ENCODE peak calls at places on chromosome 22, in four cellular contexts. One of them, this sample, is unnamed.

GRCh38 chr22:47602732-47603131 is 840.3 kb downstream of the TBC1D22A start:
- DNase-seq in AG04450: no peak
- DNase-seq in posterior cingulate gyrus: no peak
- DNase-seq in stimulated activated CD8-positive, alpha-beta memory T cell treated with anti-CD3 and anti-CD28 coated beads, Interleukin-4, amount 100 ng/mL, for 1 hour: no peak
- DNase-seq in this sample: no peak

GRCh38 chr22:22111267-22111751 is 128.7 kb upstream of the TOP3B start:
- DNase-seq in AG04450: peak
- DNase-seq in posterior cingulate gyrus: no peak
- DNase-seq in stimulated activated CD8-positive, alpha-beta memory T cell treated with anti-CD3 and anti-CD28 coated beads, Interleukin-4, amount 100 ng/mL, for 1 hour: no peak
- DNase-seq in this sample: peak

GRCh38 chr22:16914006-16914405 is 88.8 kb upstream of the XKR3 start:
- DNase-seq in AG04450: no peak
- DNase-seq in posterior cingulate gyrus: no peak
- DNase-seq in stimulated activated CD8-positive, alpha-beta memory T cell treated with anti-CD3 and anti-CD28 coated beads, Interleukin-4, amount 100 ng/mL, for 1 hour: no peak
- DNase-seq in this sample: no peak

GRCh38 chr22:23403152-23403719 is 176.9 kb downstream of the IGLL1 start:
- DNase-seq in AG04450: no peak
- DNase-seq in posterior cingulate gyrus: no peak
- DNase-seq in stimulated activated CD8-positive, alpha-beta memory T cell treated with anti-CD3 and anti-CD28 coated beads, Interleukin-4, amount 100 ng/mL, for 1 hour: no peak
- DNase-seq in this sample: no peak

GRCh38 chr22:49659924-49660315 is 167.8 kb downstream of the BRD1 start:
- DNase-seq in AG04450: no peak
- DNase-seq in posterior cingulate gyrus: no peak
- DNase-seq in stimulated activated CD8-positive, alpha-beta memory T cell treated with anti-CD3 and anti-CD28 coated beads, Interleukin-4, amount 100 ng/mL, for 1 hour: no peak
- DNase-seq in this sample: no peak

GRCh38 chr22:38861170-38861874 is 10.7 kb downstream of the CBX6 start:
- DNase-seq in AG04450: no peak
- DNase-seq in posterior cingulate gyrus: no peak
- DNase-seq in stimulated activated CD8-positive, alpha-beta memory T cell treated with anti-CD3 and anti-CD28 coated beads, Interleukin-4, amount 100 ng/mL, for 1 hour: no peak
- DNase-seq in this sample: no peak

GRCh38 chr22:34129691-34130486 is 209.6 kb upstream of the LARGE1 start:
- DNase-seq in AG04450: no peak
- DNase-seq in posterior cingulate gyrus: no peak
- DNase-seq in stimulated activated CD8-positive, alpha-beta memory T cell treated with anti-CD3 and anti-CD28 coated beads, Interleukin-4, amount 100 ng/mL, for 1 hour: no peak
- DNase-seq in this sample: no peak

GRCh38 chr22:25403752-25404471 is 160.6 kb upstream of the GRK3 start:
- DNase-seq in AG04450: no peak
- DNase-seq in posterior cingulate gyrus: no peak
- DNase-seq in stimulated activated CD8-positive, alpha-beta memory T cell treated with anti-CD3 and anti-CD28 coated beads, Interleukin-4, amount 100 ng/mL, for 1 hour: no peak
- DNase-seq in this sample: no peak

GRCh38 chr22:39995346-39996252 is 845 bp downstream of the FAM83F start:
- DNase-seq in AG04450: no peak
- DNase-seq in posterior cingulate gyrus: no peak
- DNase-seq in stimulated activated CD8-positive, alpha-beta memory T cell treated with anti-CD3 and anti-CD28 coated beads, Interleukin-4, amount 100 ng/mL, for 1 hour: no peak
- DNase-seq in this sample: no peak

GRCh38 chr22:40326905-40327735 is 19.2 kb upstream of the ADSL start:
- DNase-seq in AG04450: peak
- DNase-seq in posterior cingulate gyrus: no peak
- DNase-seq in stimulated activated CD8-positive, alpha-beta memory T cell treated with anti-CD3 and anti-CD28 coated beads, Interleukin-4, amount 100 ng/mL, for 1 hour: no peak
- DNase-seq in this sample: no peak

GRCh38 chr22:40487663-40488249 is 117.4 kb downstream of the SGSM3 start:
- DNase-seq in AG04450: no peak
- DNase-seq in posterior cingulate gyrus: no peak
- DNase-seq in stimulated activated CD8-positive, alpha-beta memory T cell treated with anti-CD3 and anti-CD28 coated beads, Interleukin-4, amount 100 ng/mL, for 1 hour: no peak
- DNase-seq in this sample: no peak

GRCh38 chr22:19455585-19456370 is 8.3 kb upstream of the C22orf39 start:
- DNase-seq in AG04450: no peak
- DNase-seq in posterior cingulate gyrus: no peak
- DNase-seq in stimulated activated CD8-positive, alpha-beta memory T cell treated with anti-CD3 and anti-CD28 coated beads, Interleukin-4, amount 100 ng/mL, for 1 hour: no peak
- DNase-seq in this sample: no peak

GRCh38 chr22:24435861-24436351 is 8.5 kb downstream of the ADORA2A start:
- DNase-seq in AG04450: no peak
- DNase-seq in posterior cingulate gyrus: no peak
- DNase-seq in stimulated activated CD8-positive, alpha-beta memory T cell treated with anti-CD3 and anti-CD28 coated beads, Interleukin-4, amount 100 ng/mL, for 1 hour: no peak
- DNase-seq in this sample: no peak

GRCh38 chr22:23832226-23833016 is 6.4 kb downstream of the DERL3 start:
- DNase-seq in AG04450: no peak
- DNase-seq in posterior cingulate gyrus: no peak
- DNase-seq in stimulated activated CD8-positive, alpha-beta memory T cell treated with anti-CD3 and anti-CD28 coated beads, Interleukin-4, amount 100 ng/mL, for 1 hour: no peak
- DNase-seq in this sample: no peak

GRCh38 chr22:30251661-30252226 is 5.2 kb upstream of the LIF start:
- DNase-seq in AG04450: no peak
- DNase-seq in posterior cingulate gyrus: no peak
- DNase-seq in stimulated activated CD8-positive, alpha-beta memory T cell treated with anti-CD3 and anti-CD28 coated beads, Interleukin-4, amount 100 ng/mL, for 1 hour: no peak
- DNase-seq in this sample: no peak

GRCh38 chr22:29702931-29703594 is 16.7 kb upstream of the CABP7 start:
- DNase-seq in AG04450: no peak
- DNase-seq in posterior cingulate gyrus: peak
- DNase-seq in stimulated activated CD8-positive, alpha-beta memory T cell treated with anti-CD3 and anti-CD28 coated beads, Interleukin-4, amount 100 ng/mL, for 1 hour: no peak
- DNase-seq in this sample: no peak

GRCh38 chr22:21642584-21643448 is 714 bp downstream of the SDF2L1 start:
- DNase-seq in AG04450: no peak
- DNase-seq in posterior cingulate gyrus: peak
- DNase-seq in stimulated activated CD8-positive, alpha-beta memory T cell treated with anti-CD3 and anti-CD28 coated beads, Interleukin-4, amount 100 ng/mL, for 1 hour: no peak
- DNase-seq in this sample: no peak

GRCh38 chr22:46073683-46074504 is 76.4 kb upstream of the PPARA start:
- DNase-seq in AG04450: no peak
- DNase-seq in posterior cingulate gyrus: peak
- DNase-seq in stimulated activated CD8-positive, alpha-beta memory T cell treated with anti-CD3 and anti-CD28 coated beads, Interleukin-4, amount 100 ng/mL, for 1 hour: no peak
- DNase-seq in this sample: no peak

GRCh38 chr22:26460202-26460601 is 23.4 kb downstream of the HPS4 start:
- DNase-seq in AG04450: no peak
- DNase-seq in posterior cingulate gyrus: no peak
- DNase-seq in stimulated activated CD8-positive, alpha-beta memory T cell treated with anti-CD3 and anti-CD28 coated beads, Interleukin-4, amount 100 ng/mL, for 1 hour: no peak
- DNase-seq in this sample: no peak

GRCh38 chr22:41699264-41700104 is at the start of gene MEI1:
- DNase-seq in AG04450: peak
- DNase-seq in posterior cingulate gyrus: peak
- DNase-seq in stimulated activated CD8-positive, alpha-beta memory T cell treated with anti-CD3 and anti-CD28 coated beads, Interleukin-4, amount 100 ng/mL, for 1 hour: peak
- DNase-seq in this sample: no peak

GRCh38 chr22:29096736-29097669 is 24.2 kb downstream of the KREMEN1 start:
- DNase-seq in AG04450: no peak
- DNase-seq in posterior cingulate gyrus: no peak
- DNase-seq in stimulated activated CD8-positive, alpha-beta memory T cell treated with anti-CD3 and anti-CD28 coated beads, Interleukin-4, amount 100 ng/mL, for 1 hour: no peak
- DNase-seq in this sample: no peak

GRCh38 chr22:24392218-24392931 is 35.0 kb upstream of the ADORA2A start:
- DNase-seq in AG04450: no peak
- DNase-seq in posterior cingulate gyrus: no peak
- DNase-seq in stimulated activated CD8-positive, alpha-beta memory T cell treated with anti-CD3 and anti-CD28 coated beads, Interleukin-4, amount 100 ng/mL, for 1 hour: no peak
- DNase-seq in this sample: no peak

GRCh38 chr22:29567338-29567737 is 13.6 kb downstream of the NIPSNAP1 start:
- DNase-seq in AG04450: no peak
- DNase-seq in posterior cingulate gyrus: no peak
- DNase-seq in stimulated activated CD8-positive, alpha-beta memory T cell treated with anti-CD3 and anti-CD28 coated beads, Interleukin-4, amount 100 ng/mL, for 1 hour: no peak
- DNase-seq in this sample: no peak

GRCh38 chr22:35657571-35658312 is 9.5 kb downstream of the APOL6 start:
- DNase-seq in AG04450: no peak
- DNase-seq in posterior cingulate gyrus: no peak
- DNase-seq in stimulated activated CD8-positive, alpha-beta memory T cell treated with anti-CD3 and anti-CD28 coated beads, Interleukin-4, amount 100 ng/mL, for 1 hour: no peak
- DNase-seq in this sample: no peak

GRCh38 chr22:46061431-46062231 is 84.7 kb upstream of the WNT7B start:
- DNase-seq in AG04450: no peak
- DNase-seq in posterior cingulate gyrus: peak
- DNase-seq in stimulated activated CD8-positive, alpha-beta memory T cell treated with anti-CD3 and anti-CD28 coated beads, Interleukin-4, amount 100 ng/mL, for 1 hour: no peak
- DNase-seq in this sample: no peak

GRCh38 chr22:19394274-19395050 is 37.1 kb downstream of the HIRA start:
- DNase-seq in AG04450: no peak
- DNase-seq in posterior cingulate gyrus: no peak
- DNase-seq in stimulated activated CD8-positive, alpha-beta memory T cell treated with anti-CD3 and anti-CD28 coated beads, Interleukin-4, amount 100 ng/mL, for 1 hour: no peak
- DNase-seq in this sample: no peak

This sample was measured in Panc1.